ENCODE peak calls at places on chromosomes 6 and 20, in four cellular contexts. B is psoas muscle, H is PC-3, D is fibroblast of lung. X is an unnamed sample. For H3K4me1, the result is how much of the 10 kb centered on the place peaks cover.

GRCh38 chr6:5279891-5280338 is 18.6 kb downstream of the FARS2 start:
- DNase-seq in D (no peak), H (no peak), B (no peak), X (no peak)

GRCh38 chr6:92577077-92577719 is 842.2 kb downstream of the EPHA7 start:
- DNase-seq in B (peak), H (no peak), D (peak), X (no peak)

GRCh38 chr20:11719153-11719552 is 198.5 kb upstream of the BTBD3 start:
- DNase-seq in H (no peak), D (no peak), B (no peak), X (no peak)

GRCh38 chr20:43744121-43744520 is 17.3 kb upstream of the GTSF1L start:
- DNase-seq in B (no peak), H (peak), D (no peak), X (no peak)

GRCh38 chr20:64082126-64082638 is 2.0 kb downstream of the LKAAEAR1 start:
- DNase-seq in D (no peak), B (no peak), H (no peak), X (no peak)

GRCh38 chr20:33518071-33518470 is 28.2 kb downstream of the CBFA2T2 start:
- DNase-seq in H (peak), D (peak), B (no peak), X (no peak)

GRCh38 chr6:32108727-32109113 is 418 bp downstream of the TNXB start:
- DNase-seq in B (no peak), D (no peak), H (no peak), X (no peak)

GRCh38 chr6:145087034-145087433 is 648.3 kb downstream of the EPM2A start:
- DNase-seq in B (no peak), D (no peak), H (no peak), X (no peak)

GRCh38 chr6:154460306-154461071 is 50.0 kb downstream of the CNKSR3 start:
- DNase-seq in H (peak), B (no peak), D (peak), X (no peak)

GRCh38 chr6:157459327-157459726 is 78.3 kb downstream of the ZDHHC14 start:
- DNase-seq in H (no peak), D (no peak), B (no peak), X (no peak)

GRCh38 chr6:163985040-163985439 is 570.5 kb downstream of the QKI start:
- DNase-seq in D (no peak), B (no peak), H (no peak), X (no peak)

GRCh38 chr6:5762561-5762968 is 244.2 kb downstream of the NRN1 start:
- DNase-seq in H (no peak), D (no peak), B (peak), X (no peak)

GRCh38 chr6:15602144-15602543 is 60.7 kb downstream of the DTNBP1 start:
- DNase-seq in H (no peak), B (no peak), D (no peak), X (no peak)

GRCh38 chr20:6265204-6265904 is 142.5 kb upstream of the FERMT1 start:
- DNase-seq in B (no peak), D (peak), H (peak), X (no peak)

GRCh38 chr20:49310695-49311094 is 32.8 kb upstream of the ZNFX1 start:
- DNase-seq in B (no peak), D (no peak), H (peak), X (no peak)

GRCh38 chr20:44114755-44115044 is 72.3 kb downstream of the JPH2 start:
- DNase-seq in D (no peak), B (no peak), H (no peak), X (no peak)

GRCh38 chr6:25900843-25901242 is 26.8 kb upstream of the SLC17A3 start:
- DNase-seq in H (no peak), D (no peak), B (no peak), X (no peak)

GRCh38 chr6:142838821-142839685 is 105.9 kb downstream of the HIVEP2 start:
- DNase-seq in H (peak), B (no peak), D (no peak), X (no peak)

GRCh38 chr6:78868124-78868523 is 773 bp downstream of the IRAK1BP1 start:
- DNase-seq in H (no peak), D (no peak), B (no peak), X (no peak)

GRCh38 chr6:69865126-69865525 is 1.2 kb upstream of the COL19A1 start:
- DNase-seq in H (peak), B (no peak), D (peak), X (no peak)

GRCh38 chr6:77290798-77291197 is 172.5 kb downstream of the HTR1B start:
- DNase-seq in D (no peak), H (no peak), B (no peak), X (no peak)

GRCh38 chr6:32967151-32968091 is 973 bp upstream of the BRD2 start:
- DNase-seq in D (peak), B (no peak), H (peak), X (no peak)

GRCh38 chr6:169590376-169590939 is 111.4 kb downstream of the WDR27 start:
- DNase-seq in B (no peak), H (no peak), D (no peak), X (no peak)

GRCh38 chr20:14609328-14610221 is 272.2 kb upstream of the FLRT3 start:
- DNase-seq in B (no peak), D (no peak), H (no peak), X (no peak)

GRCh38 chr6:51959744-51960383 is 127.5 kb downstream of the PKHD1 start:
- DNase-seq in D (peak), B (peak), H (peak), X (peak)

GRCh38 chr6:26312501-26313390 is 52.3 kb upstream of the BTN3A2 start:
- DNase-seq in B (peak), H (peak), D (peak), X (peak)

GRCh38 chr6:105896821-105897095 is 189.4 kb upstream of the PRDM1 start:
- DNase-seq in H (peak), D (no peak), B (no peak), X (no peak)

GRCh38 chr6:156992396-156992795 is 215.2 kb downstream of the ARID1B start:
- DNase-seq in B (no peak), H (no peak), D (peak), X (no peak)

GRCh38 chr20:62923669-62924566 is 2.4 kb downstream of the DIDO1 start:
- DNase-seq in D (no peak), H (no peak), B (no peak), X (no peak)

GRCh38 chr20:62924567-62925419 is 1.5 kb downstream of the DIDO1 start:
- DNase-seq in D (peak), B (no peak), H (peak), X (peak)

GRCh38 chr20:62926229-62927127 is at the start of gene DIDO1:
- DNase-seq in D (peak), H (peak), B (peak), X (peak)

GRCh38 chr20:62927128-62927705 is 912 bp upstream of the DIDO1 start:
- DNase-seq in H (no peak), D (no peak), B (no peak), X (no peak)

GRCh38 chr20:62925420-62926228 is 681 bp downstream of the DIDO1 start:
- DNase-seq in D (peak), H (peak), B (peak), X (peak)
- H3K4me1 ChIP-seq in D (under half), H (under half), B (half or more), X (half or more)

DNA sequence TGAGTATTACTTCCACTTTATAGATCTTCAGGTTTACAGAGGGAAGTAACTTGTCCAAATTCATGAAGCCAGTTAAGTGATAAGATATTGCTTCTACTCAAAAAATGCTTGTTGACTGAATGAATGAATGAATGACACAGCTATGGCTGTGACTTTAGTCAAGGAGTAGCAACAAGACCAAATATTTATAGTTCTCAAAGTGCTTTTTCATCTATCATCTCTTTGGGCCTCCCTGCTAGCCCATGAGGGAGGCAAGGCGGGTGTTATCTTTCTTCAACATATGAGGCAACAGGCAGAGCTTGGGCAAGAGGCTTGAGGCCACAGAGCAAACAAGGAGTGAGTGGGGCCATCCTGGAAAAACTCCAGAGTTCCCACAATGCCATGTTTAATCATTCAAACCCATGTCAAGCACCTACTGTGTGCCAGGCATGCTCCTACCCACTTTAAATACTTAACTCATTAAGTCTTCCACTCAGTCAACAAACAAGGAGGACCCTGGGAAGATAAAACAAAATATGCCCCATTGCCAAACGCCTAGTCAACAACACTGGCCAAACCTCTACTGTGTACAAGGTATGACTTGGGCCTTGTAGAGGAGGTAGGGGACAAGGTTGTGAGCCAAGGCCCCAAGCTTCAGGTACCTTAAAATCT is 15.9 kb downstream of the BCL2L1 start:
- DNase-seq in B (no peak), D (peak), H (peak), X (no peak)
- H3K4me1 ChIP-seq in B (half or more), D (under half), H (half or more), X (half or more)

GRCh38 chr6:133390168-133390567 is 149.0 kb downstream of the EYA4 start:
- DNase-seq in D (no peak), B (no peak), H (no peak), X (no peak)
- H3K4me1 ChIP-seq in D (under half), B (under half), H (under half), X (under half)

GRCh38 chr20:1944345-1945099 is 49.3 kb downstream of the SIRPA start:
- DNase-seq in B (no peak), H (no peak), D (no peak), X (no peak)
- H3K4me1 ChIP-seq in B (half or more), H (under half), D (under half), X (under half)

GRCh38 chr6:44062105-44062770 is 65.0 kb downstream of the MRPL14 start:
- DNase-seq in D (no peak), H (no peak), B (no peak), X (no peak)
- H3K4me1 ChIP-seq in D (half or more), H (half or more), B (half or more), X (under half)

DNA sequence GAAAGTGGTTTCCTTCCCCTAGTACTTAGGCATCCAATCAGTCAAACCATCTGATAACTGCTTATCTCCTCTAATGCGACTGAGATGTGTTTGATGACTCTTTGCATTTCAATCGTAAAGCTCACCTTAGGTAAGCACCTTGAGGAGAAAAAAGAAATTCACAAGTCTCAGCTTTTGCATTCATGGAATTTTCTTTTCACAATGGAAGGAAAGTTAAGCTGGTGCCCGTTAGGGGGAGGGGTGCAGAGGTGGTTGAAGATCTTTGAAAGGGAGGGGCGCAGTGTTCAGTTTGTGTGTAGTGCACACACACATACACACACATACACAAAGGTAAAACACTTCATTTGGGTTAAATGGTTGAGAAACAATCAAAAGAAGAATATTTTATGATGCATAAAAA is 87.1 kb upstream of the SALL4 start:
- DNase-seq in H (no peak), D (no peak), B (no peak), X (no peak)
- H3K4me1 ChIP-seq in H (under half), D (under half), B (under half), X (under half)

GRCh38 chr20:25297141-25297905 is 49.4 kb downstream of the PYGB start:
- DNase-seq in H (no peak), D (no peak), B (no peak), X (no peak)
- H3K4me1 ChIP-seq in H (under half), D (under half), B (under half), X (under half)

X was measured in mucosa of descending colon.